ENCODE peak calls at places on chromosome 22, in four cellular contexts. One of them, this sample, is unnamed.

GRCh38 chr22:28976588-28976987 is 85.0 kb downstream of the C22orf31 start:
- DNase-seq in testis: no peak
- DNase-seq in GM10248: no peak
- DNase-seq in omental fat pad: no peak
- DNase-seq in this sample: no peak

GRCh38 chr22:50531546-50532352 is 1.9 kb upstream of the TYMP start:
- DNase-seq in testis: no peak
- DNase-seq in GM10248: peak
- DNase-seq in omental fat pad: no peak
- DNase-seq in this sample: peak

GRCh38 chr22:31085493-31085824 is 4.3 kb downstream of the SMTN start:
- DNase-seq in testis: peak
- DNase-seq in GM10248: no peak
- DNase-seq in omental fat pad: no peak
- DNase-seq in this sample: peak

GRCh38 chr22:41603873-41604332 is 14.3 kb upstream of the PMM1 start:
- DNase-seq in testis: no peak
- DNase-seq in GM10248: peak
- DNase-seq in omental fat pad: no peak
- DNase-seq in this sample: no peak

GRCh38 chr22:27990879-27991278 is 71.8 kb upstream of the PITPNB start:
- DNase-seq in testis: peak
- DNase-seq in GM10248: peak
- DNase-seq in omental fat pad: no peak
- DNase-seq in this sample: peak

GRCh38 chr22:29146101-29146560 is 59.6 kb upstream of the EMID1 start:
- DNase-seq in testis: no peak
- DNase-seq in GM10248: no peak
- DNase-seq in omental fat pad: no peak
- DNase-seq in this sample: no peak

GRCh38 chr22:23904855-23905254 is 10.7 kb downstream of the MIF start:
- DNase-seq in testis: no peak
- DNase-seq in GM10248: no peak
- DNase-seq in omental fat pad: no peak
- DNase-seq in this sample: no peak

GRCh38 chr22:39713799-39714290 is 143.3 kb downstream of the CACNA1I start:
- DNase-seq in testis: no peak
- DNase-seq in GM10248: no peak
- DNase-seq in omental fat pad: no peak
- DNase-seq in this sample: no peak

DNA sequence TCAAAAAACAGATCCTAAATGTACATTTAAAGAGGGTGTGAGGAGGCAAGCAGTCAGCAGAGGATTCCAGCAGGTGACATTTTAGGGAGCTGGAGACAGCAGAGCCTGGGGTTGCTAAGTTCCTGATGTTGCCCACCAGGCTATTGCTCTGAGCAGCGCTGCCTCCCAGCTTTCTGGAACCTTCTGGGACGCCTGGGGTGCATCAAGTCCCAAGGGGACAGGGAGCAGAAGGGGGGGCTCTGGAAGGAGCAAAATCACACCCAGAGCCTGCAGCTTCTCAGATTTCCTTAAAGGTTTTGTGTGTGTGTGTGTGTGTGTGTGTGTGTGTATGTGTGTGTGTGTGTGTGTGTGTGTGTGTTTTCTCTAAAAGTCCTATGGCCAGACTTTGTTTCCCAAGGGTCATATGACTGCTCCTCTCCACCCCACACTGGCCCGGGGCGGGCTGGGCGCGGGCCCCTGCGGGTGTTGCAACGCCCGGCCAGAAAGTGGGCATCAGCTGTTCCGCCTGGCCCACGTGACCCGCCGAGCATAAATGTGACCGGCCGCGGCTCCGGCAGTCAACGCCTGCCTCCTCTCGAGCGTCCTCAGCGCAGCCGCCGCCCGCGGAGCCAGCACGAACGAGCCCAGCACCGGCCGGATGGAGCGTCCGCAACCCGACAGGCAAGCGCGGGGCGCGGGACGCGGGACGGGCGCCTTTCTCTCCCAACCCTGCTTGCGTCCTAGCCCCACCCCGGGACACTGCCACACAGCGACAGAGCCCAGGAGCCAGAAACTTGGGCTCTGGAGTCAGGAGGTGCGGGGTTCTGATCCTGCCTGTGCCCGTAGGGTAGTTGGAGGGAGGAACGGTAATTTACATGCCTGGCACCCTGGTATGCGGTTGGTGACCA is at the start of gene HMOX1:
- DNase-seq in testis: peak
- DNase-seq in GM10248: peak
- DNase-seq in omental fat pad: peak
- DNase-seq in this sample: peak
- TF ChIP-seq CTCF in testis: no peak
- TF ChIP-seq CTCF in GM10248: peak
- TF ChIP-seq CTCF in omental fat pad: no peak
- TF ChIP-seq CTCF in this sample: no peak

DNA sequence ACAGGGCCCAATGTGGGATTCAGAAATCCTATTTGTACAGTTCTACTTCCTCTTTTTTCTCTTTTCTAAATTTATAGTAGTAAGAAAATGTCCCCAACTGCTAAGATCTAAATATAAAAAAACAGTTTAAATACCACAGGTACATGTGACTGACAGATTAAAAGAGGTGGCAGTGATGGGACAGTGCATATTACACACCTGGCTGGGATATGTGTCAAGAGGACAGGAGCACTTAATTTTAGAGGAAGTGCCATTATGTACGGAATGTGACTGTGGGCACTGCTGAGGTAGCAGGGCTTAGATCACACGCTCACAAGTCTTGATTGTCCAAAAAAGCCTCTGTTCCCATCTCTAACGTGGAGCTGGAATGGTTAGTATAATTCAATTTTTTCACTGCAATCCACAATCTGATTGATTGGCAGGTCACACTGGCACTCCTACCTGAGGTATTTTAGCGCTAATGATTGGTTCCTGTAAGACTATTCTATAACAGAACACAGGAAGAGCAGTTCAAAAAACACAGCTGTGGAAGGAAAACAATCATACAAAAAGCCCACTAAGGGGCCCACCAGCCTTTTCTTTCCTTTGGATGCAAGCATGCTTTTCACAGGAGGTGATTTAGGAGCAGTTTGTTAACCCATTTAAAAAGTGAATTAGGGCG is 34.6 kb downstream of the APOL5 start:
- DNase-seq in testis: no peak
- DNase-seq in GM10248: no peak
- DNase-seq in omental fat pad: no peak
- DNase-seq in this sample: no peak
- TF ChIP-seq CTCF in testis: no peak
- TF ChIP-seq CTCF in GM10248: no peak
- TF ChIP-seq CTCF in omental fat pad: no peak
- TF ChIP-seq CTCF in this sample: no peak

GRCh38 chr22:26775394-26775793 is 118.0 kb downstream of the MIAT start:
- DNase-seq in testis: no peak
- DNase-seq in GM10248: no peak
- DNase-seq in omental fat pad: no peak
- DNase-seq in this sample: no peak
- TF ChIP-seq CTCF in testis: no peak
- TF ChIP-seq CTCF in GM10248: no peak
- TF ChIP-seq CTCF in omental fat pad: no peak
- TF ChIP-seq CTCF in this sample: no peak

GRCh38 chr22:37225481-37225880 is 13.2 kb upstream of the SSTR3 start:
- DNase-seq in testis: no peak
- DNase-seq in GM10248: no peak
- DNase-seq in omental fat pad: no peak
- DNase-seq in this sample: no peak
- TF ChIP-seq CTCF in testis: no peak
- TF ChIP-seq CTCF in GM10248: peak
- TF ChIP-seq CTCF in omental fat pad: no peak
- TF ChIP-seq CTCF in this sample: peak

This sample was measured in endodermal cell.